ENCODE peak calls at places on chromosomes 2 and 18, in ten cellular contexts. G, J, O, E, K, M, T, N, Y and B are unnamed samples.

GRCh38 chr18:58670561-58671121 is 624 bp upstream of the MALT1 start:
- DNase-seq in G (no peak), J (no peak), O (no peak), E (no peak), K (no peak), M (peak; percentile 33), T (no peak), N (no peak), Y (no peak), B (no peak)

GRCh38 chr18:70074091-70074490 is 126.4 kb upstream of the CD226 start:
- DNase-seq in G (no peak), J (no peak), O (no peak), E (no peak), K (no peak), M (no peak), T (no peak), N (no peak), Y (no peak), B (no peak)

GRCh38 chr2:46547223-46548102 is 68.1 kb downstream of the TMEM247 start:
- DNase-seq in G (no peak), J (no peak), O (no peak), E (peak; percentile 53), K (no peak), M (no peak), T (no peak), N (no peak), Y (peak; percentile 81), B (no peak)

GRCh38 chr2:85430780-85431601 is 12.5 kb downstream of the SH2D6 start:
- DNase-seq in G (peak; percentile 74), J (peak; percentile 86), O (no peak), E (no peak), K (no peak), M (no peak), T (no peak), N (peak; percentile 91), Y (peak; percentile 97), B (peak; percentile 70)

GRCh38 chr2:43831438-43832294 is 7.0 kb downstream of the ABCG5 start:
- DNase-seq in G (no peak), J (no peak), O (peak; percentile 38), E (no peak), K (no peak), M (no peak), T (no peak), N (no peak), Y (no peak), B (peak; percentile 47)

GRCh38 chr2:15812187-15812830 is 128.0 kb upstream of the MYCN start:
- DNase-seq in G (no peak), J (no peak), O (no peak), E (no peak), K (no peak), M (peak; percentile 6), T (no peak), N (no peak), Y (no peak), B (peak; percentile 33)

GRCh38 chr2:7430869-7431641 is 513.8 kb downstream of the RNF144A start:
- DNase-seq in G (peak; percentile 73), J (peak; percentile 35), O (no peak), E (no peak), K (peak; percentile 89), M (no peak), T (peak; percentile 21), N (peak; percentile 79), Y (no peak), B (peak; percentile 71)

GRCh38 chr2:191701696-191702095 is 23.8 kb downstream of the NABP1 start:
- DNase-seq in G (no peak), J (no peak), O (no peak), E (no peak), K (no peak), M (no peak), T (no peak), N (no peak), Y (no peak), B (no peak)

GRCh38 chr18:69172046-69172445 is 228.6 kb upstream of the DOK6 start:
- DNase-seq in G (no peak), J (no peak), O (no peak), E (no peak), K (no peak), M (peak; percentile 6), T (no peak), N (no peak), Y (no peak), B (no peak)

GRCh38 chr18:60411715-60412114 is 39.1 kb upstream of the MC4R start:
- DNase-seq in G (no peak), J (no peak), O (no peak), E (peak; percentile 54), K (no peak), M (peak; percentile 20), T (no peak), N (no peak), Y (no peak), B (no peak)

GRCh38 chr2:218010116-218010837 is 7.5 kb upstream of the TNS1 start:
- DNase-seq in G (peak; percentile 75), J (peak; percentile 51), O (no peak), E (peak; percentile 77), K (no peak), M (peak; percentile 58), T (no peak), N (peak; percentile 76), Y (no peak), B (peak; percentile 53)

GRCh38 chr2:216536725-216537124 is 38.1 kb downstream of the RPL37A start:
- DNase-seq in G (no peak), J (no peak), O (no peak), E (no peak), K (no peak), M (no peak), T (peak; percentile 40), N (no peak), Y (no peak), B (no peak)

GRCh38 chr2:3040819-3041218 is 336.8 kb downstream of the EIPR1 start:
- DNase-seq in G (peak; percentile 69), J (no peak), O (no peak), E (no peak), K (no peak), M (no peak), T (no peak), N (peak; percentile 14), Y (no peak), B (no peak)

GRCh38 chr2:119739580-119740255 is 20.0 kb upstream of the PTPN4 start:
- DNase-seq in G (no peak), J (no peak), O (peak; percentile 71), E (peak; percentile 44), K (no peak), M (no peak), T (no peak), N (no peak), Y (peak; percentile 63), B (no peak)

GRCh38 chr2:76310894-76311293 is 600.2 kb upstream of the GCFC2 start:
- DNase-seq in G (no peak), J (no peak), O (no peak), E (no peak), K (no peak), M (no peak), T (no peak), N (no peak), Y (no peak), B (no peak)